ENCODE peak calls at places on chromosome 17, in five cellular contexts. One of them, this sample, is unnamed.

GRCh38 chr17:27529230-27529796 is 73.1 kb downstream of the KSR1 start:
- DNase-seq in HS-27A: no peak
- DNase-seq in SK-N-SH: peak
- DNase-seq in EH: peak
- DNase-seq in stomach: no peak
- DNase-seq in this sample: no peak

GRCh38 chr17:10034719-10035475 is 129.8 kb upstream of the RCVRN start:
- DNase-seq in HS-27A: no peak
- DNase-seq in SK-N-SH: no peak
- DNase-seq in EH: no peak
- DNase-seq in stomach: no peak
- DNase-seq in this sample: no peak

GRCh38 chr17:67629963-67630320 is 87.8 kb upstream of the NOL11 start:
- DNase-seq in HS-27A: no peak
- DNase-seq in SK-N-SH: peak
- DNase-seq in EH: peak
- DNase-seq in stomach: no peak
- DNase-seq in this sample: no peak

GRCh38 chr17:29582767-29583166 is 6.7 kb downstream of the GIT1 start:
- DNase-seq in HS-27A: no peak
- DNase-seq in SK-N-SH: no peak
- DNase-seq in EH: no peak
- DNase-seq in stomach: no peak
- DNase-seq in this sample: no peak

GRCh38 chr17:58560511-58560910 is 46.1 kb upstream of the MTMR4 start:
- DNase-seq in HS-27A: no peak
- DNase-seq in SK-N-SH: no peak
- DNase-seq in EH: no peak
- DNase-seq in stomach: no peak
- DNase-seq in this sample: no peak

GRCh38 chr17:56269509-56269908 is 116.2 kb downstream of the ANKFN1 start:
- DNase-seq in HS-27A: no peak
- DNase-seq in SK-N-SH: no peak
- DNase-seq in EH: peak
- DNase-seq in stomach: no peak
- DNase-seq in this sample: no peak

GRCh38 chr17:78438271-78438691 is 59.8 kb downstream of the PGS1 start:
- DNase-seq in HS-27A: no peak
- DNase-seq in SK-N-SH: no peak
- DNase-seq in EH: peak
- DNase-seq in stomach: no peak
- DNase-seq in this sample: no peak

GRCh38 chr17:21303441-21304065 is 19.0 kb downstream of the MAP2K3 start:
- DNase-seq in HS-27A: no peak
- DNase-seq in SK-N-SH: no peak
- DNase-seq in EH: no peak
- DNase-seq in stomach: no peak
- DNase-seq in this sample: no peak

GRCh38 chr17:27446569-27447301 is 9.5 kb upstream of the KSR1 start:
- DNase-seq in HS-27A: peak
- DNase-seq in SK-N-SH: peak
- DNase-seq in EH: peak
- DNase-seq in stomach: no peak
- DNase-seq in this sample: no peak

GRCh38 chr17:37821025-37821713 is 76.3 kb upstream of the HNF1B start:
- DNase-seq in HS-27A: no peak
- DNase-seq in SK-N-SH: no peak
- DNase-seq in EH: peak
- DNase-seq in stomach: no peak
- DNase-seq in this sample: no peak

GRCh38 chr17:1766382-1767135 is 4.7 kb downstream of the SERPINF1 start:
- DNase-seq in HS-27A: no peak
- DNase-seq in SK-N-SH: peak
- DNase-seq in EH: no peak
- DNase-seq in stomach: no peak
- DNase-seq in this sample: no peak

GRCh38 chr17:72788950-72789585 is 303.4 kb downstream of the SLC39A11 start:
- DNase-seq in HS-27A: no peak
- DNase-seq in SK-N-SH: no peak
- DNase-seq in EH: peak
- DNase-seq in stomach: no peak
- DNase-seq in this sample: no peak

GRCh38 chr17:74426551-74427047 is 5.3 kb upstream of the GPRC5C start:
- DNase-seq in HS-27A: no peak
- DNase-seq in SK-N-SH: no peak
- DNase-seq in EH: no peak
- DNase-seq in stomach: no peak
- DNase-seq in this sample: no peak

GRCh38 chr17:2101448-2102257 is 46.8 kb downstream of the HIC1 start:
- DNase-seq in HS-27A: no peak
- DNase-seq in SK-N-SH: no peak
- DNase-seq in EH: peak
- DNase-seq in stomach: peak
- DNase-seq in this sample: peak

GRCh38 chr17:63071797-63072196 is 105.8 kb downstream of the TANC2 start:
- DNase-seq in HS-27A: no peak
- DNase-seq in SK-N-SH: no peak
- DNase-seq in EH: no peak
- DNase-seq in stomach: no peak
- DNase-seq in this sample: no peak

GRCh38 chr17:37489197-37490001 is at the start of gene DUSP14:
- DNase-seq in HS-27A: no peak
- DNase-seq in SK-N-SH: peak
- DNase-seq in EH: peak
- DNase-seq in stomach: peak
- DNase-seq in this sample: no peak

GRCh38 chr17:50213026-50214015 is 11.9 kb upstream of the COL1A1 start:
- DNase-seq in HS-27A: no peak
- DNase-seq in SK-N-SH: peak
- DNase-seq in EH: no peak
- DNase-seq in stomach: peak
- DNase-seq in this sample: no peak

GRCh38 chr17:12613566-12613965 is 52.1 kb upstream of the MYOCD start:
- DNase-seq in HS-27A: no peak
- DNase-seq in SK-N-SH: no peak
- DNase-seq in EH: peak
- DNase-seq in stomach: no peak
- DNase-seq in this sample: no peak

GRCh38 chr17:213286-214105 is 32.0 kb upstream of the DOC2B start:
- DNase-seq in HS-27A: no peak
- DNase-seq in SK-N-SH: no peak
- DNase-seq in EH: no peak
- DNase-seq in stomach: no peak
- DNase-seq in this sample: no peak

GRCh38 chr17:57651996-57652395 is 93.1 kb downstream of the CCDC182 start:
- DNase-seq in HS-27A: no peak
- DNase-seq in SK-N-SH: no peak
- DNase-seq in EH: no peak
- DNase-seq in stomach: no peak
- DNase-seq in this sample: no peak

GRCh38 chr17:65634533-65634932 is 73.1 kb upstream of the AXIN2 start:
- DNase-seq in HS-27A: no peak
- DNase-seq in SK-N-SH: no peak
- DNase-seq in EH: no peak
- DNase-seq in stomach: peak
- DNase-seq in this sample: no peak

GRCh38 chr17:61253293-61253801 is 146.3 kb upstream of the TBX2 start:
- DNase-seq in HS-27A: no peak
- DNase-seq in SK-N-SH: no peak
- DNase-seq in EH: no peak
- DNase-seq in stomach: no peak
- DNase-seq in this sample: no peak

GRCh38 chr17:21464611-21465021 is 88.5 kb downstream of the KCNJ12 start:
- DNase-seq in HS-27A: no peak
- DNase-seq in SK-N-SH: no peak
- DNase-seq in EH: no peak
- DNase-seq in stomach: no peak
- DNase-seq in this sample: no peak

GRCh38 chr17:29807520-29808361 is 122.3 kb downstream of the SSH2 start:
- DNase-seq in HS-27A: no peak
- DNase-seq in SK-N-SH: peak
- DNase-seq in EH: peak
- DNase-seq in stomach: peak
- DNase-seq in this sample: peak

GRCh38 chr17:63358111-63358839 is 87.8 kb downstream of the CYB561 start:
- DNase-seq in HS-27A: no peak
- DNase-seq in SK-N-SH: peak
- DNase-seq in EH: peak
- DNase-seq in stomach: no peak
- DNase-seq in this sample: peak

GRCh38 chr17:63295288-63295687 is 150.8 kb downstream of the CYB561 start:
- DNase-seq in HS-27A: no peak
- DNase-seq in SK-N-SH: no peak
- DNase-seq in EH: peak
- DNase-seq in stomach: no peak
- DNase-seq in this sample: no peak